ENCODE peak calls at places on chromosomes 16 and 17, in eight cellular contexts. G is aorta; A is T-helper 17 cell; O is upper lobe of right lung; D is activated naive CD8-positive, alpha-beta T cell treated with anti-CD3 and anti-CD28 coated beads, Interleukin-2, amount 50 U/mL, for 24 hours; W is activated CD8-positive, alpha-beta T cell treated with anti-CD3 and anti-CD28 coated beads, Interleukin-2, amount 10 ng/mL, durations not matched to agents 7 days and 5 days; L is HepG2; M is Right ventricle myocardium superior. S is an unnamed sample.
A peak's percentile ranks its signal among the peaks of the same experiment; 100 is the strongest.

GRCh38 chr17:72517413-72518237 is 396.8 kb downstream of the SOX9 start:
- ATAC-seq in O (no peak), W (no peak), L (no peak), M (no peak), G (no peak), A (no peak), D (no peak), S (no peak)

GRCh38 chr16:10828851-10829331 is 10.3 kb upstream of the TVP23A start:
- ATAC-seq in A (no peak), D (no peak), M (peak; percentile 85), W (no peak), G (peak; percentile 92), O (peak; percentile 91), L (peak; percentile 13), S (peak; percentile 85)

GRCh38 chr16:64910351-64910750 is 211.5 kb downstream of the CDH11 start:
- ATAC-seq in W (no peak), G (peak; percentile 69), M (peak; percentile 86), O (peak; percentile 26), A (no peak), L (no peak), D (no peak), S (peak; percentile 57)

GRCh38 chr17:77313831-77314230 is 173.1 kb downstream of the SEC14L1 start:
- ATAC-seq in A (no peak), W (no peak), O (no peak), G (no peak), L (no peak), M (no peak), D (no peak), S (no peak)

GRCh38 chr16:66520406-66521194 is 29.3 kb downstream of the TK2 start:
- ATAC-seq in M (no peak), O (peak; percentile 46), D (no peak), L (no peak), A (no peak), W (no peak), G (no peak), S (no peak)

GRCh38 chr17:11302395-11302932 is 61.5 kb downstream of the SHISA6 start:
- ATAC-seq in W (no peak), M (no peak), L (no peak), D (no peak), G (no peak), A (no peak), O (no peak), S (peak; percentile 22)

GRCh38 chr17:8225813-8226535 is 15.6 kb upstream of the AURKB start:
- ATAC-seq in O (no peak), A (peak; percentile 2), G (no peak), L (no peak), W (no peak), D (no peak), M (no peak), S (no peak)

GRCh38 chr17:27621557-27621956 is 9.4 kb upstream of the LGALS9 start:
- ATAC-seq in G (no peak), M (no peak), W (no peak), A (no peak), D (no peak), L (no peak), O (no peak), S (no peak)

GRCh38 chr16:53159781-53160436 is 105.1 kb downstream of the CHD9 start:
- ATAC-seq in M (peak; percentile 76), D (no peak), O (peak; percentile 75), A (peak; percentile 67), W (peak; percentile 80), G (peak; percentile 70), L (peak; percentile 87), S (peak; percentile 43)

GRCh38 chr17:42759982-42760651 is 910 bp upstream of the RAMP2 start:
- ATAC-seq in A (peak; percentile 45), W (no peak), D (peak; percentile 76), M (no peak), O (no peak), G (no peak), L (no peak), S (no peak)

GRCh38 chr17:64413505-64413904 is 22.8 kb upstream of the PECAM1 start:
- ATAC-seq in D (no peak), G (no peak), L (no peak), W (no peak), A (peak; percentile 30), M (no peak), O (peak; percentile 55), S (no peak)

GRCh38 chr17:62125307-62125706 is 60.2 kb upstream of the MED13 start:
- ATAC-seq in D (no peak), L (peak; percentile 56), M (no peak), A (no peak), G (no peak), W (no peak), O (no peak), S (no peak)

GRCh38 chr17:55577687-55578086 is 66.4 kb upstream of the SMIM36 start:
- ATAC-seq in W (no peak), G (no peak), A (peak; percentile 71), O (peak; percentile 78), D (peak; percentile 64), L (peak; percentile 62), M (peak; percentile 47), S (no peak)

GRCh38 chr16:16865374-16865773 is 486.4 kb downstream of the NPIPA7 start:
- ATAC-seq in W (no peak), L (no peak), G (no peak), M (peak; percentile 85), A (no peak), O (no peak), D (no peak), S (no peak)

GRCh38 chr17:14205992-14206461 is 30.6 kb downstream of the CDRT15 start:
- ATAC-seq in G (peak; percentile 34), D (peak; percentile 55), A (peak; percentile 28), W (peak; percentile 40), M (peak; percentile 96), O (peak; percentile 93), L (no peak), S (peak; percentile 45)

GRCh38 chr17:2222301-2222700 is 81.3 kb downstream of the SMG6 start:
- ATAC-seq in G (no peak), D (no peak), M (peak; percentile 8), L (no peak), O (no peak), W (no peak), A (no peak), S (no peak)

S was measured in gastroesophageal sphincter.